ENCODE peak calls at places on chromosomes 6 and 20, in six cellular contexts. One of them, this sample, is unnamed.

GRCh38 chr6:139278190-139278589 is 13.6 kb downstream of the TXLNB start:
- DNase-seq in esophagus muscularis mucosa: no peak
- DNase-seq in activated naive CD8-positive, alpha-beta T cell treated with anti-CD3 and anti-CD28 coated beads for 36 hours: no peak
- DNase-seq in T47D: no peak
- DNase-seq in Right ventricle myocardium superior: no peak
- DNase-seq in HuH-7: no peak
- DNase-seq in this sample: no peak

GRCh38 chr20:54103762-54104600 is 33.6 kb upstream of the BCAS1 start:
- DNase-seq in esophagus muscularis mucosa: no peak
- DNase-seq in activated naive CD8-positive, alpha-beta T cell treated with anti-CD3 and anti-CD28 coated beads for 36 hours: no peak
- DNase-seq in T47D: no peak
- DNase-seq in Right ventricle myocardium superior: no peak
- DNase-seq in HuH-7: peak
- DNase-seq in this sample: no peak

GRCh38 chr20:7938058-7938457 is 2.2 kb downstream of the HAO1 start:
- DNase-seq in esophagus muscularis mucosa: no peak
- DNase-seq in activated naive CD8-positive, alpha-beta T cell treated with anti-CD3 and anti-CD28 coated beads for 36 hours: no peak
- DNase-seq in T47D: no peak
- DNase-seq in Right ventricle myocardium superior: no peak
- DNase-seq in HuH-7: no peak
- DNase-seq in this sample: no peak

GRCh38 chr6:156589281-156589680 is 187.9 kb upstream of the ARID1B start:
- DNase-seq in esophagus muscularis mucosa: peak
- DNase-seq in activated naive CD8-positive, alpha-beta T cell treated with anti-CD3 and anti-CD28 coated beads for 36 hours: no peak
- DNase-seq in T47D: no peak
- DNase-seq in Right ventricle myocardium superior: no peak
- DNase-seq in HuH-7: no peak
- DNase-seq in this sample: no peak

GRCh38 chr6:130202782-130203181 is 20.0 kb downstream of the SAMD3 start:
- DNase-seq in esophagus muscularis mucosa: no peak
- DNase-seq in activated naive CD8-positive, alpha-beta T cell treated with anti-CD3 and anti-CD28 coated beads for 36 hours: no peak
- DNase-seq in T47D: no peak
- DNase-seq in Right ventricle myocardium superior: no peak
- DNase-seq in HuH-7: no peak
- DNase-seq in this sample: peak

GRCh38 chr6:157274471-157275226 is 48.7 kb downstream of the TMEM242 start:
- DNase-seq in esophagus muscularis mucosa: no peak
- DNase-seq in activated naive CD8-positive, alpha-beta T cell treated with anti-CD3 and anti-CD28 coated beads for 36 hours: peak
- DNase-seq in T47D: peak
- DNase-seq in Right ventricle myocardium superior: peak
- DNase-seq in HuH-7: peak
- DNase-seq in this sample: peak

GRCh38 chr6:44304282-44305199 is 8.6 kb downstream of the AARS2 start:
- DNase-seq in esophagus muscularis mucosa: no peak
- DNase-seq in activated naive CD8-positive, alpha-beta T cell treated with anti-CD3 and anti-CD28 coated beads for 36 hours: peak
- DNase-seq in T47D: no peak
- DNase-seq in Right ventricle myocardium superior: no peak
- DNase-seq in HuH-7: peak
- DNase-seq in this sample: peak

GRCh38 chr6:95087394-95088097 is 489.8 kb upstream of the MANEA start:
- DNase-seq in esophagus muscularis mucosa: no peak
- DNase-seq in activated naive CD8-positive, alpha-beta T cell treated with anti-CD3 and anti-CD28 coated beads for 36 hours: no peak
- DNase-seq in T47D: no peak
- DNase-seq in Right ventricle myocardium superior: no peak
- DNase-seq in HuH-7: no peak
- DNase-seq in this sample: no peak

GRCh38 chr20:48619126-48620101 is 208.4 kb downstream of the PREX1 start:
- DNase-seq in esophagus muscularis mucosa: no peak
- DNase-seq in activated naive CD8-positive, alpha-beta T cell treated with anti-CD3 and anti-CD28 coated beads for 36 hours: no peak
- DNase-seq in T47D: no peak
- DNase-seq in Right ventricle myocardium superior: peak
- DNase-seq in HuH-7: no peak
- DNase-seq in this sample: no peak

GRCh38 chr6:89351632-89352328 is 742 bp downstream of the UBE2J1 start:
- DNase-seq in esophagus muscularis mucosa: no peak
- DNase-seq in activated naive CD8-positive, alpha-beta T cell treated with anti-CD3 and anti-CD28 coated beads for 36 hours: no peak
- DNase-seq in T47D: no peak
- DNase-seq in Right ventricle myocardium superior: no peak
- DNase-seq in HuH-7: peak
- DNase-seq in this sample: no peak

GRCh38 chr20:44594730-44595129 is 12.4 kb downstream of the PKIG start:
- DNase-seq in esophagus muscularis mucosa: no peak
- DNase-seq in activated naive CD8-positive, alpha-beta T cell treated with anti-CD3 and anti-CD28 coated beads for 36 hours: no peak
- DNase-seq in T47D: no peak
- DNase-seq in Right ventricle myocardium superior: no peak
- DNase-seq in HuH-7: no peak
- DNase-seq in this sample: no peak

GRCh38 chr6:39665871-39666270 is 59.3 kb downstream of the KIF6 start:
- DNase-seq in esophagus muscularis mucosa: no peak
- DNase-seq in activated naive CD8-positive, alpha-beta T cell treated with anti-CD3 and anti-CD28 coated beads for 36 hours: no peak
- DNase-seq in T47D: no peak
- DNase-seq in Right ventricle myocardium superior: no peak
- DNase-seq in HuH-7: no peak
- DNase-seq in this sample: no peak

GRCh38 chr6:105988321-105988720 is 97.8 kb upstream of the PRDM1 start:
- DNase-seq in esophagus muscularis mucosa: no peak
- DNase-seq in activated naive CD8-positive, alpha-beta T cell treated with anti-CD3 and anti-CD28 coated beads for 36 hours: no peak
- DNase-seq in T47D: no peak
- DNase-seq in Right ventricle myocardium superior: no peak
- DNase-seq in HuH-7: no peak
- DNase-seq in this sample: no peak

GRCh38 chr20:31698803-31699718 is 23.6 kb downstream of the BCL2L1 start:
- DNase-seq in esophagus muscularis mucosa: no peak
- DNase-seq in activated naive CD8-positive, alpha-beta T cell treated with anti-CD3 and anti-CD28 coated beads for 36 hours: no peak
- DNase-seq in T47D: no peak
- DNase-seq in Right ventricle myocardium superior: no peak
- DNase-seq in HuH-7: no peak
- DNase-seq in this sample: no peak

GRCh38 chr6:131910956-131911355 is 40.2 kb downstream of the CCN2 start:
- DNase-seq in esophagus muscularis mucosa: no peak
- DNase-seq in activated naive CD8-positive, alpha-beta T cell treated with anti-CD3 and anti-CD28 coated beads for 36 hours: no peak
- DNase-seq in T47D: no peak
- DNase-seq in Right ventricle myocardium superior: no peak
- DNase-seq in HuH-7: no peak
- DNase-seq in this sample: no peak

GRCh38 chr6:169503556-169503955 is 198.3 kb downstream of the WDR27 start:
- DNase-seq in esophagus muscularis mucosa: no peak
- DNase-seq in activated naive CD8-positive, alpha-beta T cell treated with anti-CD3 and anti-CD28 coated beads for 36 hours: no peak
- DNase-seq in T47D: no peak
- DNase-seq in Right ventricle myocardium superior: no peak
- DNase-seq in HuH-7: no peak
- DNase-seq in this sample: no peak

GRCh38 chr6:151763303-151763702 is 44.2 kb upstream of the ESR1 start:
- DNase-seq in esophagus muscularis mucosa: no peak
- DNase-seq in activated naive CD8-positive, alpha-beta T cell treated with anti-CD3 and anti-CD28 coated beads for 36 hours: no peak
- DNase-seq in T47D: no peak
- DNase-seq in Right ventricle myocardium superior: no peak
- DNase-seq in HuH-7: no peak
- DNase-seq in this sample: no peak

GRCh38 chr6:14540859-14541540 is 423.4 kb downstream of the CD83 start:
- DNase-seq in esophagus muscularis mucosa: no peak
- DNase-seq in activated naive CD8-positive, alpha-beta T cell treated with anti-CD3 and anti-CD28 coated beads for 36 hours: no peak
- DNase-seq in T47D: no peak
- DNase-seq in Right ventricle myocardium superior: no peak
- DNase-seq in HuH-7: no peak
- DNase-seq in this sample: no peak

GRCh38 chr6:37514377-37514776 is 14.7 kb upstream of the CCDC167 start:
- DNase-seq in esophagus muscularis mucosa: no peak
- DNase-seq in activated naive CD8-positive, alpha-beta T cell treated with anti-CD3 and anti-CD28 coated beads for 36 hours: peak
- DNase-seq in T47D: no peak
- DNase-seq in Right ventricle myocardium superior: no peak
- DNase-seq in HuH-7: no peak
- DNase-seq in this sample: peak

GRCh38 chr20:5835234-5835845 is 85.1 kb downstream of the SHLD1 start:
- DNase-seq in esophagus muscularis mucosa: no peak
- DNase-seq in activated naive CD8-positive, alpha-beta T cell treated with anti-CD3 and anti-CD28 coated beads for 36 hours: peak
- DNase-seq in T47D: no peak
- DNase-seq in Right ventricle myocardium superior: no peak
- DNase-seq in HuH-7: no peak
- DNase-seq in this sample: peak

GRCh38 chr20:5535211-5535756 is 214.9 kb upstream of the SHLD1 start:
- DNase-seq in esophagus muscularis mucosa: no peak
- DNase-seq in activated naive CD8-positive, alpha-beta T cell treated with anti-CD3 and anti-CD28 coated beads for 36 hours: no peak
- DNase-seq in T47D: no peak
- DNase-seq in Right ventricle myocardium superior: no peak
- DNase-seq in HuH-7: peak
- DNase-seq in this sample: no peak

GRCh38 chr6:148455674-148456559 is 113.3 kb downstream of the SASH1 start:
- DNase-seq in esophagus muscularis mucosa: no peak
- DNase-seq in activated naive CD8-positive, alpha-beta T cell treated with anti-CD3 and anti-CD28 coated beads for 36 hours: no peak
- DNase-seq in T47D: no peak
- DNase-seq in Right ventricle myocardium superior: no peak
- DNase-seq in HuH-7: no peak
- DNase-seq in this sample: no peak

GRCh38 chr20:48703107-48703506 is 124.7 kb downstream of the PREX1 start:
- DNase-seq in esophagus muscularis mucosa: no peak
- DNase-seq in activated naive CD8-positive, alpha-beta T cell treated with anti-CD3 and anti-CD28 coated beads for 36 hours: no peak
- DNase-seq in T47D: no peak
- DNase-seq in Right ventricle myocardium superior: peak
- DNase-seq in HuH-7: no peak
- DNase-seq in this sample: no peak

GRCh38 chr20:8656335-8656734 is 412.6 kb upstream of the PLCB4 start:
- DNase-seq in esophagus muscularis mucosa: no peak
- DNase-seq in activated naive CD8-positive, alpha-beta T cell treated with anti-CD3 and anti-CD28 coated beads for 36 hours: no peak
- DNase-seq in T47D: no peak
- DNase-seq in Right ventricle myocardium superior: no peak
- DNase-seq in HuH-7: no peak
- DNase-seq in this sample: no peak

GRCh38 chr6:16363749-16364148 is 125.4 kb downstream of the GMPR start:
- DNase-seq in esophagus muscularis mucosa: no peak
- DNase-seq in activated naive CD8-positive, alpha-beta T cell treated with anti-CD3 and anti-CD28 coated beads for 36 hours: no peak
- DNase-seq in T47D: no peak
- DNase-seq in Right ventricle myocardium superior: no peak
- DNase-seq in HuH-7: no peak
- DNase-seq in this sample: no peak

GRCh38 chr6:78744144-78744543 is 123.2 kb upstream of the IRAK1BP1 start:
- DNase-seq in esophagus muscularis mucosa: no peak
- DNase-seq in activated naive CD8-positive, alpha-beta T cell treated with anti-CD3 and anti-CD28 coated beads for 36 hours: no peak
- DNase-seq in T47D: no peak
- DNase-seq in Right ventricle myocardium superior: no peak
- DNase-seq in HuH-7: no peak
- DNase-seq in this sample: no peak

GRCh38 chr6:113248532-113248931 is 608.6 kb upstream of the MARCKS start:
- DNase-seq in esophagus muscularis mucosa: no peak
- DNase-seq in activated naive CD8-positive, alpha-beta T cell treated with anti-CD3 and anti-CD28 coated beads for 36 hours: no peak
- DNase-seq in T47D: no peak
- DNase-seq in Right ventricle myocardium superior: no peak
- DNase-seq in HuH-7: no peak
- DNase-seq in this sample: no peak

GRCh38 chr6:11212625-11213024 is 19.8 kb downstream of the NEDD9 start:
- DNase-seq in esophagus muscularis mucosa: no peak
- DNase-seq in activated naive CD8-positive, alpha-beta T cell treated with anti-CD3 and anti-CD28 coated beads for 36 hours: no peak
- DNase-seq in T47D: no peak
- DNase-seq in Right ventricle myocardium superior: peak
- DNase-seq in HuH-7: no peak
- DNase-seq in this sample: no peak

GRCh38 chr6:167524261-167524660 is 199.4 kb downstream of the TTLL2 start:
- DNase-seq in esophagus muscularis mucosa: no peak
- DNase-seq in activated naive CD8-positive, alpha-beta T cell treated with anti-CD3 and anti-CD28 coated beads for 36 hours: no peak
- DNase-seq in T47D: no peak
- DNase-seq in Right ventricle myocardium superior: no peak
- DNase-seq in HuH-7: no peak
- DNase-seq in this sample: no peak

GRCh38 chr6:158773581-158774449 is 45.4 kb downstream of the EZR start:
- DNase-seq in esophagus muscularis mucosa: no peak
- DNase-seq in activated naive CD8-positive, alpha-beta T cell treated with anti-CD3 and anti-CD28 coated beads for 36 hours: no peak
- DNase-seq in T47D: no peak
- DNase-seq in Right ventricle myocardium superior: no peak
- DNase-seq in HuH-7: no peak
- DNase-seq in this sample: no peak

GRCh38 chr20:47315339-47315662 is 41.2 kb downstream of the ZMYND8 start:
- DNase-seq in esophagus muscularis mucosa: no peak
- DNase-seq in activated naive CD8-positive, alpha-beta T cell treated with anti-CD3 and anti-CD28 coated beads for 36 hours: no peak
- DNase-seq in T47D: no peak
- DNase-seq in Right ventricle myocardium superior: no peak
- DNase-seq in HuH-7: no peak
- DNase-seq in this sample: no peak

GRCh38 chr6:97049254-97050004 is 124.9 kb downstream of the KLHL32 start:
- DNase-seq in esophagus muscularis mucosa: no peak
- DNase-seq in activated naive CD8-positive, alpha-beta T cell treated with anti-CD3 and anti-CD28 coated beads for 36 hours: peak
- DNase-seq in T47D: no peak
- DNase-seq in Right ventricle myocardium superior: no peak
- DNase-seq in HuH-7: peak
- DNase-seq in this sample: peak

GRCh38 chr20:50472693-50473610 is 37.2 kb upstream of the PTPN1 start:
- DNase-seq in esophagus muscularis mucosa: no peak
- DNase-seq in activated naive CD8-positive, alpha-beta T cell treated with anti-CD3 and anti-CD28 coated beads for 36 hours: no peak
- DNase-seq in T47D: no peak
- DNase-seq in Right ventricle myocardium superior: no peak
- DNase-seq in HuH-7: no peak
- DNase-seq in this sample: no peak

GRCh38 chr6:160256445-160256844 is 2.2 kb downstream of the SLC22A2 start:
- DNase-seq in esophagus muscularis mucosa: no peak
- DNase-seq in activated naive CD8-positive, alpha-beta T cell treated with anti-CD3 and anti-CD28 coated beads for 36 hours: no peak
- DNase-seq in T47D: no peak
- DNase-seq in Right ventricle myocardium superior: no peak
- DNase-seq in HuH-7: no peak
- DNase-seq in this sample: no peak